ENCODE peak calls at places on chromosomes 5 and 9, in nine cellular contexts. M is bronchial epithelial cell, T is AG04449, D is GM23338, I is psoas muscle, P is mammary epithelial cell, U is fibroblast of mammary gland, R is body of pancreas, B is kidney. E is an unnamed sample.

GRCh38 chr5:1667648-1668140 is 131.9 kb downstream of the MRPL36 start:
- DNase-seq in U (no peak), M (no peak), D (peak; percentile 29), T (no peak), B (peak; percentile 63), P (no peak), R (no peak), I (no peak), E (no peak)

GRCh38 chr5:74196233-74196632 is 444.3 kb downstream of the ENC1 start:
- DNase-seq in I (no peak), U (no peak), R (no peak), T (no peak), D (no peak), P (no peak), M (no peak), B (no peak), E (no peak)

GRCh38 chr5:77645995-77646639 is 7.6 kb upstream of the OTP start:
- DNase-seq in B (no peak), M (no peak), U (no peak), D (no peak), I (no peak), R (no peak), P (no peak), T (no peak), E (no peak)

GRCh38 chr5:159678800-159679392 is 237.4 kb upstream of the ADRA1B start:
- DNase-seq in P (peak; percentile 22), B (no peak), M (no peak), U (no peak), D (no peak), R (no peak), I (no peak), T (no peak), E (no peak)

GRCh38 chr9:31839273-31839672 is 545.2 kb upstream of the ACO1 start:
- DNase-seq in B (no peak), M (peak; percentile 7), I (no peak), R (no peak), U (no peak), D (peak; percentile 38), T (no peak), P (no peak), E (no peak)

GRCh38 chr5:111280282-111280901 is 56.2 kb downstream of the CAMK4 start:
- DNase-seq in T (no peak), B (no peak), D (no peak), U (no peak), R (no peak), I (no peak), M (no peak), P (no peak), E (no peak)

GRCh38 chr5:114360816-114361723 is 800 bp upstream of the KCNN2 start:
- DNase-seq in D (peak; percentile 89), R (peak; percentile 57), U (no peak), B (peak; percentile 76), T (no peak), M (no peak), I (peak; percentile 34), P (no peak), E (peak; percentile 7)

GRCh38 chr5:109080896-109081295 is 328.9 kb downstream of the PJA2 start:
- DNase-seq in D (no peak), U (no peak), T (no peak), B (no peak), R (no peak), I (no peak), P (no peak), M (no peak), E (no peak)

GRCh38 chr9:122777935-122778671 is 10.6 kb upstream of the OR5C1 start:
- DNase-seq in P (peak; percentile 54), B (no peak), T (peak; percentile 12), U (peak; percentile 33), I (no peak), M (peak; percentile 32), R (no peak), D (no peak), E (peak; percentile 62)

DNA sequence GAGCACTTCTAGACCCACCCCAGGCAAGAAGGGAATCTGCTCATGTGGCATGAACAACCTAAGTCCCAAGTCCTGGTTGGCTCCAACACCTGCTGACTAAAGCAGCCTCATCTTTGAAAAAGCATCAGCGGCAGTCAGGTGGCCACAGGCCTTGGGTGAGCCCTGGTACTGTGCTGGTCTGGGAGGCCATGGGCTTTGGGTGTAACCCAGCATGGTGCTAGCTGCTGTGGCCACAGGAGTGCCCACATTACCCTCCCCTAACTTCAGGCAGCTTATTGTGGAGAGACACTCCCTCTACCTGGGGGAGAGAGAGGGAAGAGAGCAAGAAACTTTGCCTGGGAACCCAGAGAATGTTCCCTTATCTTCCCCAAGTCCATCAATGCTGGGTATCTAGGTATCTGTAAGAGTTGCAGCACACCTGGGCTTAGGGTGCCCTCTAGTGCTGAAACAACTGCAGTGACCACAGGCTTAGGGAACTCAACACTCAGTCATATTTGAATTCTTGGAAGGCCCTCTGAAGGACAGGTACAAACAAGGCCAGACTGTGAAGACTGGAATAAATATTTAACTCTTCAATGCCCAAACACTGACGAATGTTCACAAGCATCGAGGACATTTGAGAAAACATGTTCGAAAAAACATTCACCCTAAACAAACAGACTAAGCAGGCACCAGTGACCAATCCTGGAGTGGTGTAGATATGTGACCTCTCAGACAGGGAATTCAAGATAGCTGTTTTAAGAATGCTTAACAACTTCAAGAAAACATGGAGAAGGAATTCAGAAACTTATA is 69.9 kb upstream of the OR2K2 start:
- DNase-seq in T (no peak), P (peak; percentile 56), B (no peak), M (peak; percentile 84), R (peak; percentile 19), I (no peak), D (peak; percentile 81), U (peak; percentile 67), E (no peak)
- TF ChIP-seq CTCF in T (peak; percentile 8), P (peak; percentile 88), B (peak; percentile 3), M (peak; percentile 77), R (no peak), I (peak; percentile 17), D (peak; percentile 88), U (peak; percentile 72), E (peak; percentile 68)

GRCh38 chr5:127894461-127894860 is 189.1 kb upstream of the SLC12A2 start:
- DNase-seq in T (no peak), U (no peak), P (no peak), B (no peak), R (no peak), M (no peak), I (no peak), D (no peak), E (no peak)

GRCh38 chr5:127899214-127899610 is 184.4 kb upstream of the SLC12A2 start:
- DNase-seq in R (no peak), T (no peak), D (no peak), M (no peak), P (peak; percentile 35), U (peak; percentile 43), B (no peak), I (no peak), E (no peak)

GRCh38 chr5:127893232-127893631 is 190.0 kb downstream of the CCDC192 start:
- DNase-seq in D (no peak), R (no peak), T (no peak), U (no peak), I (no peak), B (no peak), P (no peak), M (no peak), E (no peak)

DNA sequence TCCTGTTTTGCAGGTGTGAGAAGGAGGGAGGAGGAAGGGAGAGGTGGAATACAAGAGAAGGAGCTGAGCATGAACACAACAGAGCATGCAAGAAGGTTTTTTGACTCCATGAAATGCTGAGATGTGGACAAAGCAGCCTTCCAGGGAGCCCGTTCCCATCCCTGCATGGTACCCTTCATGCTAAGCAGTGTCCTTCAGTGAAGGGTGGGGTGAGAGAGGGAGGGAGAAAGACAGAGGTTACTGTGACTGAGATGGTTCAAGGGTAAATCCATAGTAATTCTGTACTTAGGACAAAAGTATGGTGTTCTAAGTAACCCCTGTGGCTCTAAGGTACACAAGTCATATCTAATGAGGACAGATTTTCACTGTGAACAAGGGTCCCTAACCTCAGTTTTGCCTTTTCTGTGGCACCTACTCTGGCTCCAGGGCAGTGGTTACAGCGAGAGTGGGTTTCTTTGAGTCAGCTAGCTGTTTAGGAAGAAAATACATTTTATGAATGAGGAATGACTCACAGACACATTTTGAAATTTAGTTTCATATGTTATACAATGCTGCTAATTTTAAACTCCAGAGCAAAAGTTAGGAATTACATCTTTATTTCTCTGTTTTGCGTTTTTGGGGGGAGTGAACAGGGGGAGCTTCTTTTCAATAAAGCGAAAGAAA is 184.9 kb upstream of the SLC12A2 start:
- DNase-seq in I (no peak), D (no peak), U (peak; percentile 45), B (no peak), T (no peak), P (peak; percentile 50), R (no peak), M (peak; percentile 48), E (peak; percentile 2)
- TF ChIP-seq CTCF in I (no peak), D (no peak), U (no peak), B (no peak), T (no peak), P (no peak), R (no peak), M (no peak), E (no peak)

GRCh38 chr5:36396640-36397039 is 94.9 kb upstream of the RANBP3L start:
- DNase-seq in R (no peak), P (no peak), B (peak; percentile 73), I (no peak), T (no peak), M (no peak), U (peak; percentile 41), D (no peak), E (peak; percentile 56)

GRCh38 chr5:36402512-36402906 is 100.8 kb upstream of the RANBP3L start:
- DNase-seq in M (no peak), P (no peak), U (peak; percentile 22), D (no peak), T (no peak), I (no peak), B (no peak), R (no peak), E (no peak)

GRCh38 chr5:36395260-36395659 is 93.6 kb upstream of the RANBP3L start:
- DNase-seq in T (no peak), D (no peak), M (no peak), P (no peak), U (no peak), R (no peak), I (no peak), B (no peak), E (no peak)

GRCh38 chr5:36393656-36394438 is 92.1 kb upstream of the RANBP3L start:
- DNase-seq in I (no peak), R (no peak), M (no peak), U (peak; percentile 13), T (no peak), B (no peak), P (no peak), D (no peak), E (no peak)

GRCh38 chr5:36398137-36398536 is 96.4 kb upstream of the RANBP3L start:
- DNase-seq in I (no peak), B (no peak), T (no peak), D (peak; percentile 30), M (peak; percentile 52), R (no peak), U (peak; percentile 74), P (peak; percentile 19), E (peak; percentile 57)
- TF ChIP-seq CTCF in I (peak; percentile 25), B (peak; percentile 57), T (peak; percentile 40), D (peak; percentile 56), M (peak; percentile 40), R (peak; percentile 19), U (peak; percentile 44), P (peak; percentile 37), E (peak; percentile 71)

DNA sequence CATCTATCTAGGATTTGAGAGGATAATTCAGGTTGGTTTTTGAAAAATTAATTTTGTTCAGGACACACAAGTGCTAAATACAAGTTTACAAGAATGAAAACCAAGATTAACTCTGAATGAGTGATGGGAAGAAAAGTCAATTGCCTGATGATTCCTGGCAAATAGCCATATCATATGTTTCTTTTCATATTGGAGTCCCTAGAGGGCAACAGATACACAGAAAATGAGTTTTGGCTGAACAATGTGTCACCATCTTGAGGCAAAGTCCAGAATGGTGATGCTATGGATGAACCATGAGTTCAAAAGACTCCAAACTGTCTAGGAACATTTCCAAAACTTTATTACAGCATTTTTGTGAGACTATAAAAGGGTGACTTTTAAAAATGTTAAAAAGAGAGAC is 382.9 kb downstream of the TMEM161B start:
- DNase-seq in P (peak; percentile 14), T (no peak), R (no peak), B (no peak), M (no peak), I (no peak), D (no peak), U (peak; percentile 0), E (no peak)
- TF ChIP-seq CTCF in P (no peak), T (no peak), R (no peak), B (no peak), M (no peak), I (no peak), D (peak; percentile 12), U (no peak), E (no peak)